ENCODE peak calls at places on chromosome 1, in nine cellular contexts. Q is AG20443; M is stimulated activated CD4-positive, alpha-beta T cell treated with anti-CD3 and anti-CD28 coated beads, Interleukin-4, amount 100 ng/mL, for 48 hours; L is cardiac muscle cell; U is left cardiac atrium; N is ELF-1; A is NCI-H1105 treated with DMSO at 0.1 percent for 48 hours; Z is NCI-H2081; I is effector CD4-positive, alpha-beta T cell. P is an unnamed sample.

GRCh38 chr1:53257454-53258081 is 19.2 kb upstream of the MAGOH start:
- DNase-seq in U (no peak), I (no peak), M (no peak), A (no peak), N (no peak), L (no peak), Z (no peak), Q (no peak), P (no peak)

GRCh38 chr1:17067465-17068245 is 13.8 kb upstream of the SDHB start:
- DNase-seq in L (no peak), Z (no peak), A (no peak), U (no peak), Q (no peak), I (no peak), N (no peak), M (no peak), P (no peak)

GRCh38 chr1:204171751-204172178 is 5.6 kb upstream of the REN start:
- DNase-seq in I (no peak), L (no peak), Q (no peak), U (no peak), M (no peak), N (no peak), A (no peak), Z (no peak), P (no peak)

GRCh38 chr1:66175581-66175980 is 358.4 kb upstream of the SGIP1 start:
- DNase-seq in I (no peak), Q (no peak), M (no peak), U (no peak), Z (no peak), L (no peak), N (no peak), A (no peak), P (no peak)

GRCh38 chr1:179137623-179138235 is 55.9 kb downstream of the TOR3A start:
- DNase-seq in Z (no peak), N (no peak), L (no peak), I (no peak), Q (no peak), U (no peak), A (no peak), M (no peak), P (peak)

GRCh38 chr1:78676347-78676982 is 26.8 kb downstream of the IFI44 start:
- DNase-seq in U (no peak), N (no peak), I (peak), Q (peak), Z (peak), M (peak), L (peak), A (peak), P (peak)

GRCh38 chr1:47834326-47834725 is 162.9 kb downstream of the TRABD2B start:
- DNase-seq in N (no peak), I (no peak), Z (no peak), A (no peak), L (no peak), M (no peak), Q (no peak), U (no peak), P (no peak)

GRCh38 chr1:174958396-174958795 is 41.4 kb upstream of the CACYBP start:
- DNase-seq in Z (no peak), M (no peak), L (no peak), A (no peak), I (no peak), Q (no peak), U (no peak), N (no peak), P (no peak)

GRCh38 chr1:42940851-42941639 is 17.6 kb downstream of the SLC2A1 start:
- DNase-seq in L (no peak), A (no peak), M (no peak), Q (peak), N (peak), I (no peak), U (peak), Z (no peak), P (peak)